ENCODE peak calls at places on chromosomes 3 and 15, in ten cellular contexts. One of them, this sample, is unnamed. For H3K36me3, the result is how much of the 10 kb centered on the place peaks cover.

GRCh38 chr3:12371525-12372140 is 82.8 kb downstream of the PPARG start:
- DNase-seq in H1: no peak
- DNase-seq in ovary: peak
- DNase-seq in GM12878: no peak
- DNase-seq in IMR-90: peak
- DNase-seq in HCT116: no peak
- DNase-seq in endothelial cell of umbilical vein: no peak
- DNase-seq in K562: no peak
- DNase-seq in uterus: no peak
- DNase-seq in adrenal gland: no peak
- DNase-seq in this sample: no peak

GRCh38 chr3:46692566-46692983 is 904 bp downstream of the ALS2CL start:
- DNase-seq in ovary: peak
- DNase-seq in IMR-90: no peak
- DNase-seq in GM12878: no peak
- DNase-seq in adrenal gland: peak
- DNase-seq in K562: peak
- DNase-seq in H1: peak
- DNase-seq in uterus: no peak
- DNase-seq in endothelial cell of umbilical vein: peak
- DNase-seq in HCT116: peak
- DNase-seq in this sample: peak

GRCh38 chr3:39130026-39130425 is 22.5 kb downstream of the TTC21A start:
- DNase-seq in GM12878: no peak
- DNase-seq in ovary: no peak
- DNase-seq in K562: no peak
- DNase-seq in endothelial cell of umbilical vein: no peak
- DNase-seq in HCT116: no peak
- DNase-seq in adrenal gland: no peak
- DNase-seq in H1: no peak
- DNase-seq in uterus: no peak
- DNase-seq in IMR-90: no peak
- DNase-seq in this sample: no peak

GRCh38 chr3:45993421-45994027 is 2.1 kb downstream of the FYCO1 start:
- DNase-seq in H1: no peak
- DNase-seq in K562: no peak
- DNase-seq in HCT116: no peak
- DNase-seq in GM12878: no peak
- DNase-seq in ovary: no peak
- DNase-seq in adrenal gland: no peak
- DNase-seq in endothelial cell of umbilical vein: no peak
- DNase-seq in uterus: no peak
- DNase-seq in IMR-90: no peak
- DNase-seq in this sample: no peak

GRCh38 chr3:10683106-10683505 is 132.9 kb upstream of the SLC6A11 start:
- DNase-seq in endothelial cell of umbilical vein: no peak
- DNase-seq in HCT116: no peak
- DNase-seq in H1: no peak
- DNase-seq in IMR-90: no peak
- DNase-seq in GM12878: no peak
- DNase-seq in uterus: no peak
- DNase-seq in adrenal gland: no peak
- DNase-seq in ovary: no peak
- DNase-seq in K562: no peak
- DNase-seq in this sample: no peak

GRCh38 chr15:90054618-90055097 is 47.6 kb downstream of the IDH2 start:
- DNase-seq in adrenal gland: no peak
- DNase-seq in GM12878: no peak
- DNase-seq in uterus: no peak
- DNase-seq in endothelial cell of umbilical vein: peak
- DNase-seq in H1: no peak
- DNase-seq in ovary: no peak
- DNase-seq in IMR-90: no peak
- DNase-seq in K562: no peak
- DNase-seq in HCT116: no peak
- DNase-seq in this sample: no peak

GRCh38 chr15:101142711-101143110 is 109.1 kb downstream of the CHSY1 start:
- DNase-seq in H1: no peak
- DNase-seq in endothelial cell of umbilical vein: no peak
- DNase-seq in ovary: no peak
- DNase-seq in adrenal gland: no peak
- DNase-seq in uterus: no peak
- DNase-seq in IMR-90: no peak
- DNase-seq in GM12878: no peak
- DNase-seq in HCT116: no peak
- DNase-seq in K562: no peak
- DNase-seq in this sample: no peak

GRCh38 chr3:190180268-190180667 is 59.6 kb upstream of the P3H2 start:
- DNase-seq in HCT116: no peak
- DNase-seq in IMR-90: peak
- DNase-seq in endothelial cell of umbilical vein: no peak
- DNase-seq in ovary: no peak
- DNase-seq in GM12878: no peak
- DNase-seq in uterus: no peak
- DNase-seq in adrenal gland: no peak
- DNase-seq in K562: no peak
- DNase-seq in H1: no peak
- DNase-seq in this sample: no peak

GRCh38 chr15:99447497-99448371 is 118.0 kb upstream of the MEF2A start:
- DNase-seq in GM12878: no peak
- DNase-seq in uterus: no peak
- DNase-seq in IMR-90: no peak
- DNase-seq in endothelial cell of umbilical vein: peak
- DNase-seq in HCT116: no peak
- DNase-seq in H1: peak
- DNase-seq in ovary: peak
- DNase-seq in adrenal gland: peak
- DNase-seq in K562: peak
- DNase-seq in this sample: no peak

GRCh38 chr3:149129326-149130123 is at the start of gene HPS3:
- DNase-seq in H1: peak
- DNase-seq in IMR-90: peak
- DNase-seq in HCT116: peak
- DNase-seq in GM12878: peak
- DNase-seq in adrenal gland: peak
- DNase-seq in endothelial cell of umbilical vein: peak
- DNase-seq in uterus: peak
- DNase-seq in ovary: peak
- DNase-seq in K562: peak
- DNase-seq in this sample: peak

GRCh38 chr3:136990826-136991225 is 33.0 kb downstream of the IL20RB start:
- DNase-seq in IMR-90: no peak
- DNase-seq in uterus: no peak
- DNase-seq in GM12878: no peak
- DNase-seq in H1: no peak
- DNase-seq in adrenal gland: no peak
- DNase-seq in ovary: no peak
- DNase-seq in HCT116: no peak
- DNase-seq in endothelial cell of umbilical vein: no peak
- DNase-seq in K562: no peak
- DNase-seq in this sample: no peak

GRCh38 chr3:129036234-129037092 is 24.1 kb upstream of the GP9 start:
- DNase-seq in HCT116: no peak
- DNase-seq in ovary: no peak
- DNase-seq in K562: no peak
- DNase-seq in H1: no peak
- DNase-seq in endothelial cell of umbilical vein: no peak
- DNase-seq in uterus: no peak
- DNase-seq in GM12878: no peak
- DNase-seq in IMR-90: no peak
- DNase-seq in adrenal gland: no peak
- DNase-seq in this sample: no peak

GRCh38 chr15:38069001-38069400 is 134.6 kb downstream of the TMCO5A start:
- DNase-seq in adrenal gland: no peak
- DNase-seq in IMR-90: peak
- DNase-seq in ovary: no peak
- DNase-seq in H1: no peak
- DNase-seq in HCT116: no peak
- DNase-seq in uterus: no peak
- DNase-seq in endothelial cell of umbilical vein: peak
- DNase-seq in GM12878: peak
- DNase-seq in K562: no peak
- DNase-seq in this sample: peak

GRCh38 chr15:100468265-100468664 is 60.5 kb downstream of the CERS3 start:
- DNase-seq in H1: no peak
- DNase-seq in IMR-90: no peak
- DNase-seq in ovary: peak
- DNase-seq in HCT116: no peak
- DNase-seq in endothelial cell of umbilical vein: no peak
- DNase-seq in adrenal gland: peak
- DNase-seq in uterus: no peak
- DNase-seq in GM12878: no peak
- DNase-seq in K562: no peak
- DNase-seq in this sample: peak

GRCh38 chr3:17941766-17942165 is 199.3 kb upstream of the TBC1D5 start:
- DNase-seq in K562: no peak
- DNase-seq in HCT116: no peak
- DNase-seq in adrenal gland: no peak
- DNase-seq in ovary: no peak
- DNase-seq in endothelial cell of umbilical vein: no peak
- DNase-seq in GM12878: no peak
- DNase-seq in uterus: no peak
- DNase-seq in IMR-90: no peak
- DNase-seq in H1: no peak
- DNase-seq in this sample: no peak
- H3K36me3 ChIP-seq in K562: under half
- H3K36me3 ChIP-seq in HCT116: under half
- H3K36me3 ChIP-seq in adrenal gland: under half
- H3K36me3 ChIP-seq in ovary: under half
- H3K36me3 ChIP-seq in endothelial cell of umbilical vein: under half
- H3K36me3 ChIP-seq in GM12878: under half
- H3K36me3 ChIP-seq in uterus: under half
- H3K36me3 ChIP-seq in IMR-90: under half
- H3K36me3 ChIP-seq in H1: under half
- H3K36me3 ChIP-seq in this sample: under half

DNA sequence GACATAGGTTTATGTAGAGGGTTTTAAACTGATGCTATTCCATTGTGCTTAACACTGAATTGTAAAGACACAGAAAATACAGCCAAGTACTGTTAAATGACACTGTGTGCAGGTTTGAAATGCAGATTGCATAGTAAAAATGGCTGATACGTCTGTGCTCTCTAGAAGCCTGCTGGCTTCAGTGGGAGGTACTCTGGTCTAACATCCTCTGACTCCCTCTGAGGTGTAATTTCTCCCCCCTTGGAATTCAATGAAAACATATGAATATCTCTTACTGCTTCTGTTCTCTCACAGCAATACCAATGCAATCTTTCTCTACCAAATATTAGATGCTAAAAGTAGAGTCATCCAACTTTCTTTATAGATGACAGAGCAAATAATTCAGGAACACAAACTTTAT is 176.6 kb downstream of the SLC9A9 start:
- DNase-seq in uterus: no peak
- DNase-seq in adrenal gland: no peak
- DNase-seq in HCT116: no peak
- DNase-seq in endothelial cell of umbilical vein: no peak
- DNase-seq in K562: no peak
- DNase-seq in IMR-90: no peak
- DNase-seq in GM12878: no peak
- DNase-seq in ovary: no peak
- DNase-seq in H1: no peak
- DNase-seq in this sample: no peak
- TF ChIP-seq POLR2A in uterus: no peak
- TF ChIP-seq POLR2A in adrenal gland: no peak
- TF ChIP-seq POLR2A in HCT116: no peak
- TF ChIP-seq POLR2A in endothelial cell of umbilical vein: no peak
- TF ChIP-seq POLR2A in K562: no peak
- TF ChIP-seq POLR2A in IMR-90: no peak
- TF ChIP-seq POLR2A in GM12878: no peak
- TF ChIP-seq POLR2A in ovary: no peak
- TF ChIP-seq POLR2A in H1: no peak
- TF ChIP-seq POLR2A in this sample: no peak

GRCh38 chr3:47860206-47860605 is 57.3 kb downstream of the DHX30 start:
- DNase-seq in endothelial cell of umbilical vein: no peak
- DNase-seq in uterus: no peak
- DNase-seq in K562: no peak
- DNase-seq in adrenal gland: no peak
- DNase-seq in ovary: no peak
- DNase-seq in HCT116: no peak
- DNase-seq in GM12878: no peak
- DNase-seq in IMR-90: no peak
- DNase-seq in H1: no peak
- DNase-seq in this sample: no peak
- H3K36me3 ChIP-seq in endothelial cell of umbilical vein: under half
- H3K36me3 ChIP-seq in uterus: under half
- H3K36me3 ChIP-seq in K562: under half
- H3K36me3 ChIP-seq in adrenal gland: under half
- H3K36me3 ChIP-seq in ovary: under half
- H3K36me3 ChIP-seq in HCT116: under half
- H3K36me3 ChIP-seq in GM12878: under half
- H3K36me3 ChIP-seq in IMR-90: half or more
- H3K36me3 ChIP-seq in H1: under half
- H3K36me3 ChIP-seq in this sample: half or more

GRCh38 chr15:85583404-85584390 is 203.3 kb downstream of the AKAP13 start:
- DNase-seq in ovary: no peak
- DNase-seq in IMR-90: peak
- DNase-seq in K562: no peak
- DNase-seq in adrenal gland: peak
- DNase-seq in GM12878: peak
- DNase-seq in uterus: peak
- DNase-seq in H1: no peak
- DNase-seq in HCT116: peak
- DNase-seq in endothelial cell of umbilical vein: peak
- DNase-seq in this sample: peak

GRCh38 chr15:85582076-85582718 is 201.8 kb downstream of the AKAP13 start:
- DNase-seq in adrenal gland: peak
- DNase-seq in IMR-90: peak
- DNase-seq in H1: no peak
- DNase-seq in K562: no peak
- DNase-seq in ovary: no peak
- DNase-seq in endothelial cell of umbilical vein: peak
- DNase-seq in HCT116: no peak
- DNase-seq in uterus: peak
- DNase-seq in GM12878: peak
- DNase-seq in this sample: no peak

GRCh38 chr15:85580914-85581313 is 200.5 kb downstream of the AKAP13 start:
- DNase-seq in HCT116: no peak
- DNase-seq in endothelial cell of umbilical vein: no peak
- DNase-seq in H1: no peak
- DNase-seq in ovary: no peak
- DNase-seq in uterus: no peak
- DNase-seq in adrenal gland: peak
- DNase-seq in IMR-90: no peak
- DNase-seq in GM12878: no peak
- DNase-seq in K562: no peak
- DNase-seq in this sample: peak

GRCh38 chr15:85581495-85581894 is 201.1 kb downstream of the AKAP13 start:
- DNase-seq in endothelial cell of umbilical vein: no peak
- DNase-seq in uterus: peak
- DNase-seq in adrenal gland: peak
- DNase-seq in K562: no peak
- DNase-seq in IMR-90: no peak
- DNase-seq in HCT116: no peak
- DNase-seq in H1: no peak
- DNase-seq in GM12878: no peak
- DNase-seq in ovary: no peak
- DNase-seq in this sample: peak

DNA sequence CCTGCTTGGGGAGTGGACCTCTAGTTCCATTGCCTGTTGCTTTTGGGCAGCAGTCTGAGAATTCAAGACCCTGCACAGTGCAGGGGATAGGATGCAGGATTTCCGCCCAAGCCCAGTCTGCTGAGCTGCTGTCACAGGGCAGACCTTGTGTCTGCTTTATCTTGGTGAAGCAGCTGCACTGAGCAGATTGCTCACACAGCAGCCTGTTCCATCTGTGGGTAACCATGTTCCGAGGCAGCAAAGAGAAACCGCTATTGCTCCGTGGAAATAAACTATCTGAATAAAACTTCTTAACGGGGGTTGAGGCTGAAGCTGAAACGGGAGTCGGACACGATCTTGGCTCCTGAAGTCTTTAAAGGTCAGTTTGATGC is 202.3 kb downstream of the AKAP13 start:
- DNase-seq in ovary: peak
- DNase-seq in adrenal gland: peak
- DNase-seq in GM12878: peak
- DNase-seq in endothelial cell of umbilical vein: peak
- DNase-seq in IMR-90: peak
- DNase-seq in H1: no peak
- DNase-seq in K562: peak
- DNase-seq in HCT116: no peak
- DNase-seq in uterus: peak
- DNase-seq in this sample: peak
- TF ChIP-seq POLR2A in ovary: peak
- TF ChIP-seq POLR2A in adrenal gland: peak
- TF ChIP-seq POLR2A in GM12878: peak
- TF ChIP-seq POLR2A in endothelial cell of umbilical vein: peak
- TF ChIP-seq POLR2A in IMR-90: no peak
- TF ChIP-seq POLR2A in H1: no peak
- TF ChIP-seq POLR2A in K562: no peak
- TF ChIP-seq POLR2A in HCT116: no peak
- TF ChIP-seq POLR2A in uterus: no peak
- TF ChIP-seq POLR2A in this sample: peak